ENCODE peak calls at places on chromosomes 6 and 20, in eight cellular contexts. One of them, this sample, is unnamed.

GRCh38 chr20:17835240-17835940 is 133.2 kb downstream of the SNX5 start:
- DNase-seq in body of pancreas: peak
- DNase-seq in GM12878: no peak
- DNase-seq in A549: peak
- DNase-seq in Peyer's patch: no peak
- DNase-seq in endothelial cell of umbilical vein: peak
- DNase-seq in uterus: peak
- DNase-seq in testis: no peak
- DNase-seq in this sample: peak

GRCh38 chr6:43738877-43739641 is 31.0 kb upstream of the VEGFA start:
- DNase-seq in body of pancreas: no peak
- DNase-seq in GM12878: no peak
- DNase-seq in A549: peak
- DNase-seq in Peyer's patch: no peak
- DNase-seq in endothelial cell of umbilical vein: no peak
- DNase-seq in uterus: peak
- DNase-seq in testis: no peak
- DNase-seq in this sample: no peak

GRCh38 chr20:6530254-6530653 is 237.2 kb upstream of the BMP2 start:
- DNase-seq in body of pancreas: no peak
- DNase-seq in GM12878: no peak
- DNase-seq in A549: no peak
- DNase-seq in Peyer's patch: no peak
- DNase-seq in endothelial cell of umbilical vein: no peak
- DNase-seq in uterus: no peak
- DNase-seq in testis: no peak
- DNase-seq in this sample: no peak

GRCh38 chr20:47618479-47618878 is 116.8 kb downstream of the NCOA3 start:
- DNase-seq in body of pancreas: no peak
- DNase-seq in GM12878: no peak
- DNase-seq in A549: no peak
- DNase-seq in Peyer's patch: no peak
- DNase-seq in endothelial cell of umbilical vein: no peak
- DNase-seq in uterus: no peak
- DNase-seq in testis: no peak
- DNase-seq in this sample: no peak

GRCh38 chr20:49343246-49343645 is 65.4 kb upstream of the ZNFX1 start:
- DNase-seq in body of pancreas: no peak
- DNase-seq in GM12878: no peak
- DNase-seq in A549: peak
- DNase-seq in Peyer's patch: no peak
- DNase-seq in endothelial cell of umbilical vein: no peak
- DNase-seq in uterus: peak
- DNase-seq in testis: no peak
- DNase-seq in this sample: no peak

GRCh38 chr20:48190757-48191156 is 405.5 kb upstream of the SULF2 start:
- DNase-seq in body of pancreas: no peak
- DNase-seq in GM12878: no peak
- DNase-seq in A549: no peak
- DNase-seq in Peyer's patch: no peak
- DNase-seq in endothelial cell of umbilical vein: no peak
- DNase-seq in uterus: no peak
- DNase-seq in testis: no peak
- DNase-seq in this sample: peak

GRCh38 chr20:44850272-44850671 is 35.2 kb upstream of the YWHAB start:
- DNase-seq in body of pancreas: no peak
- DNase-seq in GM12878: no peak
- DNase-seq in A549: no peak
- DNase-seq in Peyer's patch: no peak
- DNase-seq in endothelial cell of umbilical vein: no peak
- DNase-seq in uterus: no peak
- DNase-seq in testis: no peak
- DNase-seq in this sample: no peak

GRCh38 chr6:12351672-12352071 is 61.5 kb downstream of the EDN1 start:
- DNase-seq in body of pancreas: no peak
- DNase-seq in GM12878: no peak
- DNase-seq in A549: no peak
- DNase-seq in Peyer's patch: no peak
- DNase-seq in endothelial cell of umbilical vein: no peak
- DNase-seq in uterus: no peak
- DNase-seq in testis: no peak
- DNase-seq in this sample: no peak

GRCh38 chr6:154509421-154510143 is 903 bp downstream of the CNKSR3 start:
- DNase-seq in body of pancreas: peak
- DNase-seq in GM12878: no peak
- DNase-seq in A549: no peak
- DNase-seq in Peyer's patch: no peak
- DNase-seq in endothelial cell of umbilical vein: peak
- DNase-seq in uterus: peak
- DNase-seq in testis: peak
- DNase-seq in this sample: peak

GRCh38 chr6:169145476-169145875 is 108.2 kb downstream of the THBS2 start:
- DNase-seq in body of pancreas: no peak
- DNase-seq in GM12878: no peak
- DNase-seq in A549: no peak
- DNase-seq in Peyer's patch: no peak
- DNase-seq in endothelial cell of umbilical vein: no peak
- DNase-seq in uterus: no peak
- DNase-seq in testis: no peak
- DNase-seq in this sample: no peak

GRCh38 chr6:50128420-50129005 is 78.8 kb upstream of the DEFB112 start:
- DNase-seq in body of pancreas: no peak
- DNase-seq in GM12878: no peak
- DNase-seq in A549: peak
- DNase-seq in Peyer's patch: no peak
- DNase-seq in endothelial cell of umbilical vein: peak
- DNase-seq in uterus: no peak
- DNase-seq in testis: no peak
- DNase-seq in this sample: no peak

GRCh38 chr6:140043762-140044378 is 669.4 kb upstream of the CITED2 start:
- DNase-seq in body of pancreas: no peak
- DNase-seq in GM12878: no peak
- DNase-seq in A549: peak
- DNase-seq in Peyer's patch: no peak
- DNase-seq in endothelial cell of umbilical vein: no peak
- DNase-seq in uterus: no peak
- DNase-seq in testis: no peak
- DNase-seq in this sample: no peak

GRCh38 chr6:34015576-34015975 is 130.3 kb downstream of the GRM4 start:
- DNase-seq in body of pancreas: no peak
- DNase-seq in GM12878: no peak
- DNase-seq in A549: no peak
- DNase-seq in Peyer's patch: no peak
- DNase-seq in endothelial cell of umbilical vein: no peak
- DNase-seq in uterus: no peak
- DNase-seq in testis: no peak
- DNase-seq in this sample: no peak

GRCh38 chr6:45074423-45074822 is 253.7 kb upstream of the RUNX2 start:
- DNase-seq in body of pancreas: no peak
- DNase-seq in GM12878: no peak
- DNase-seq in A549: no peak
- DNase-seq in Peyer's patch: no peak
- DNase-seq in endothelial cell of umbilical vein: no peak
- DNase-seq in uterus: no peak
- DNase-seq in testis: no peak
- DNase-seq in this sample: no peak

GRCh38 chr6:45078432-45078831 is 249.7 kb upstream of the RUNX2 start:
- DNase-seq in body of pancreas: no peak
- DNase-seq in GM12878: no peak
- DNase-seq in A549: peak
- DNase-seq in Peyer's patch: no peak
- DNase-seq in endothelial cell of umbilical vein: no peak
- DNase-seq in uterus: no peak
- DNase-seq in testis: no peak
- DNase-seq in this sample: no peak

GRCh38 chr6:45075246-45075645 is 252.9 kb upstream of the RUNX2 start:
- DNase-seq in body of pancreas: no peak
- DNase-seq in GM12878: no peak
- DNase-seq in A549: peak
- DNase-seq in Peyer's patch: no peak
- DNase-seq in endothelial cell of umbilical vein: peak
- DNase-seq in uterus: no peak
- DNase-seq in testis: no peak
- DNase-seq in this sample: no peak

GRCh38 chr6:45073771-45074170 is 254.4 kb upstream of the RUNX2 start:
- DNase-seq in body of pancreas: no peak
- DNase-seq in GM12878: no peak
- DNase-seq in A549: no peak
- DNase-seq in Peyer's patch: no peak
- DNase-seq in endothelial cell of umbilical vein: no peak
- DNase-seq in uterus: no peak
- DNase-seq in testis: no peak
- DNase-seq in this sample: no peak

DNA sequence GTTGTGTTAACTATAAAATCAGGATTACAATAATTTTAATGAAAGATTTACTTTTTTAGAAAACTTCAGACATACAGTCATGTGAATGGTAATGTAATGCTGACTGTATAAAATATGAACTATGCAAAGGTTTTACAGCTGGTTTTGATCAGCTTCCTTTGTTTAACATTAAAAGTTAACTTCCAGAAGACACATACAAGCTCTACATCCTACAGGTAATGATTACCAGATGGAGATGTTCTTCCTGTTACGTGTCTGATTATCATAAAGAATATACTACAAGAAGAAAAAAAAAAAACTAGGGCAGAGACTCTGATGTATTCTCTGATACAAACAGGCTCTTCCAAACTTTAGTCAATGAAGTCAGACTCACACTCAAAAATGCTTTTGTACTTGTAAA is 251.9 kb upstream of the RUNX2 start:
- DNase-seq in body of pancreas: no peak
- DNase-seq in GM12878: no peak
- DNase-seq in A549: no peak
- DNase-seq in Peyer's patch: no peak
- DNase-seq in endothelial cell of umbilical vein: no peak
- DNase-seq in uterus: no peak
- DNase-seq in testis: no peak
- DNase-seq in this sample: no peak
- TF ChIP-seq POLR2A in body of pancreas: no peak
- TF ChIP-seq POLR2A in GM12878: no peak
- TF ChIP-seq POLR2A in A549: no peak
- TF ChIP-seq POLR2A in Peyer's patch: no peak
- TF ChIP-seq POLR2A in endothelial cell of umbilical vein: no peak
- TF ChIP-seq POLR2A in uterus: no peak
- TF ChIP-seq POLR2A in testis: no peak
- TF ChIP-seq POLR2A in this sample: no peak

GRCh38 chr20:1838479-1839279 is 56.5 kb upstream of the SIRPA start:
- DNase-seq in body of pancreas: no peak
- DNase-seq in GM12878: no peak
- DNase-seq in A549: no peak
- DNase-seq in Peyer's patch: no peak
- DNase-seq in endothelial cell of umbilical vein: no peak
- DNase-seq in uterus: no peak
- DNase-seq in testis: no peak
- DNase-seq in this sample: no peak
- H3K27ac ChIP-seq in body of pancreas: no peak
- H3K27ac ChIP-seq in GM12878: no peak
- H3K27ac ChIP-seq in A549: no peak
- H3K27ac ChIP-seq in Peyer's patch: no peak
- H3K27ac ChIP-seq in endothelial cell of umbilical vein: no peak
- H3K27ac ChIP-seq in uterus: no peak
- H3K27ac ChIP-seq in testis: no peak
- H3K27ac ChIP-seq in this sample: no peak

GRCh38 chr20:38445901-38446425 is 10.8 kb upstream of the SNHG17 start:
- DNase-seq in body of pancreas: no peak
- DNase-seq in GM12878: no peak
- DNase-seq in A549: no peak
- DNase-seq in Peyer's patch: no peak
- DNase-seq in endothelial cell of umbilical vein: no peak
- DNase-seq in uterus: no peak
- DNase-seq in testis: no peak
- DNase-seq in this sample: no peak

GRCh38 chr20:38447931-38448675 is 13.0 kb upstream of the SNHG17 start:
- DNase-seq in body of pancreas: no peak
- DNase-seq in GM12878: no peak
- DNase-seq in A549: no peak
- DNase-seq in Peyer's patch: peak
- DNase-seq in endothelial cell of umbilical vein: no peak
- DNase-seq in uterus: no peak
- DNase-seq in testis: no peak
- DNase-seq in this sample: no peak

GRCh38 chr20:38445402-38445801 is 10.3 kb upstream of the SNHG17 start:
- DNase-seq in body of pancreas: no peak
- DNase-seq in GM12878: no peak
- DNase-seq in A549: no peak
- DNase-seq in Peyer's patch: no peak
- DNase-seq in endothelial cell of umbilical vein: no peak
- DNase-seq in uterus: no peak
- DNase-seq in testis: no peak
- DNase-seq in this sample: no peak

GRCh38 chr20:38447251-38447661 is 12.1 kb upstream of the SNHG17 start:
- DNase-seq in body of pancreas: no peak
- DNase-seq in GM12878: no peak
- DNase-seq in A549: no peak
- DNase-seq in Peyer's patch: no peak
- DNase-seq in endothelial cell of umbilical vein: no peak
- DNase-seq in uterus: no peak
- DNase-seq in testis: no peak
- DNase-seq in this sample: no peak

DNA sequence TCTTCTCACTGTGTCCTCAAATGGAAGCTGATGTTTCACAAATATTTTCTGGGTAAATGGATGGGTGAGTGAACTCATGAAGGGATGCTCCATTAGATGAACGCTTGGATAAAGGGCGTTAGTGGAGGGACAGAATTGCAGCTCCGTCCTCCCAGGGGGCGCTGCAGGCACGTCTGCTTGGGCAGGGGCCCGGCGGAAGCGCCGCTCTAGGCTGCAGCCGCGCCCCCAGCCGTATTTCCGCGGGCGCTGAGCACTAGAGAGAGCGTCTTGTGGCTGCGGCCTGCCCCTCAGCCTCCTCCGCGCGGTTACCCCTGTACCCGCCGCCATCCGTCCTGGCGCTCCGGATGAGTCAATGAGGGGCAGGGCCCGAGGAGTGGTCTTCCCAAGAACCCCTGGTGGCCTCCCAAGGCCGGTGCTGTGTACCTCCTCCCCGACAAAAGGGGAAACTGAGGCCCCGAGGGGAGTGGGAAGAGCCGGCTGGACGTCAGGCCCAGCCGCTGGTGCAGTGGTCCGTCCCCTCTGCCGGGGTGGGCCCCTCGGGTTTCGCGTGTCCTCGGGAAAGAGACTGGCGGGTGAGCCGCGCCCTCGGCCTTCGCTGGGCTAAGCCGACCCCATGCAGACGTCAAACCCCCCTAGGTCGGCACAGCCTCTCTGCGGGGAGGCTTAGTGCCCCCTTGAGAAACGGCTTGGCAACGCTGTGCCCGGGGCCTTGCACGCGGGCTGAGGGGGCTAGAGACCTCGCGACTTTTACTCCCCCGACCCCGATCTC is 11.5 kb upstream of the SNHG17 start:
- DNase-seq in body of pancreas: peak
- DNase-seq in GM12878: peak
- DNase-seq in A549: peak
- DNase-seq in Peyer's patch: peak
- DNase-seq in endothelial cell of umbilical vein: peak
- DNase-seq in uterus: peak
- DNase-seq in testis: peak
- DNase-seq in this sample: peak
- TF ChIP-seq POLR2A in body of pancreas: peak
- TF ChIP-seq POLR2A in GM12878: peak
- TF ChIP-seq POLR2A in A549: peak
- TF ChIP-seq POLR2A in Peyer's patch: peak
- TF ChIP-seq POLR2A in endothelial cell of umbilical vein: peak
- TF ChIP-seq POLR2A in uterus: peak
- TF ChIP-seq POLR2A in testis: no peak
- TF ChIP-seq POLR2A in this sample: no peak

GRCh38 chr6:108165714-108166663 is at the start of gene NR2E1:
- DNase-seq in body of pancreas: no peak
- DNase-seq in GM12878: no peak
- DNase-seq in A549: peak
- DNase-seq in Peyer's patch: no peak
- DNase-seq in endothelial cell of umbilical vein: no peak
- DNase-seq in uterus: no peak
- DNase-seq in testis: no peak
- DNase-seq in this sample: no peak
- H3K27ac ChIP-seq in body of pancreas: no peak
- H3K27ac ChIP-seq in GM12878: no peak
- H3K27ac ChIP-seq in A549: peak
- H3K27ac ChIP-seq in Peyer's patch: no peak
- H3K27ac ChIP-seq in endothelial cell of umbilical vein: no peak
- H3K27ac ChIP-seq in uterus: no peak
- H3K27ac ChIP-seq in testis: no peak
- H3K27ac ChIP-seq in this sample: no peak